ENCODE peak calls at places on chromosome 3, in seven cellular contexts. O is germinal center, G is PC-3, V is M059J, W is islet precursor cell, J is B cell, D is activated gamma-delta T cell. H is an unnamed sample.

GRCh38 chr3:96214941-96215340 is 599.5 kb upstream of the EPHA6 start:
- DNase-seq in W (no peak), J (no peak), O (no peak), G (no peak), D (no peak), V (no peak), H (no peak)

GRCh38 chr3:127011270-127011992 is 28.5 kb downstream of the PLXNA1 start:
- DNase-seq in D (no peak), V (no peak), O (no peak), J (no peak), G (no peak), W (no peak), H (no peak)

GRCh38 chr3:94482686-94483085 is 419.8 kb downstream of the NSUN3 start:
- DNase-seq in D (no peak), J (no peak), O (no peak), V (no peak), W (no peak), G (no peak), H (no peak)

GRCh38 chr3:189260556-189261493 is 89.1 kb downstream of the TPRG1 start:
- DNase-seq in D (no peak), W (no peak), J (no peak), O (no peak), G (no peak), V (no peak), H (no peak)

GRCh38 chr3:185900228-185900627 is 37.6 kb downstream of the TRA2B start:
- DNase-seq in J (no peak), V (peak), O (no peak), D (no peak), G (peak), W (peak), H (no peak)

GRCh38 chr3:136942796-136943195 is 15.0 kb upstream of the IL20RB start:
- DNase-seq in O (no peak), V (no peak), G (no peak), D (no peak), J (no peak), W (peak), H (no peak)

GRCh38 chr3:154844863-154845262 is 235.3 kb upstream of the MME start:
- DNase-seq in J (no peak), O (peak), D (no peak), W (no peak), V (no peak), G (no peak), H (no peak)

GRCh38 chr3:175121225-175121624 is 262.1 kb downstream of the NAALADL2 start:
- DNase-seq in W (peak), J (no peak), V (no peak), O (no peak), G (peak), D (no peak), H (peak)

GRCh38 chr3:99504258-99504657 is 134.1 kb upstream of the COL8A1 start:
- DNase-seq in D (no peak), V (peak), J (no peak), O (no peak), W (no peak), G (no peak), H (no peak)

GRCh38 chr3:51388286-51389029 is 2.6 kb upstream of the RBM15B start:
- DNase-seq in J (no peak), D (no peak), G (peak), O (no peak), V (peak), W (peak), H (peak)

GRCh38 chr3:60636846-60637245 is 614.4 kb downstream of the FHIT start:
- DNase-seq in J (no peak), V (peak), G (peak), O (no peak), D (no peak), W (peak), H (peak)

GRCh38 chr3:14448756-14449728 is 46.6 kb downstream of the SLC6A6 start:
- DNase-seq in D (no peak), O (no peak), J (no peak), V (no peak), W (no peak), G (no peak), H (no peak)

GRCh38 chr3:157159037-157159761 is 748 bp downstream of the CCNL1 start:
- DNase-seq in V (peak), W (peak), G (peak), J (peak), O (peak), D (peak), H (peak)

GRCh38 chr3:108453541-108454057 is 56.8 kb downstream of the MYH15 start:
- DNase-seq in G (peak), W (no peak), O (no peak), D (no peak), V (peak), J (no peak), H (no peak)

GRCh38 chr3:6018456-6018855 is 830.9 kb downstream of the EDEM1 start:
- DNase-seq in O (no peak), W (no peak), J (no peak), D (no peak), V (no peak), G (no peak), H (no peak)

GRCh38 chr3:32177702-32178198 is 60.7 kb upstream of the CMTM8 start:
- DNase-seq in D (no peak), W (peak), O (peak), J (peak), V (peak), G (peak), H (peak)

GRCh38 chr3:176505878-176506621 is 691.2 kb downstream of the TBL1XR1 start:
- DNase-seq in O (no peak), G (no peak), W (peak), V (no peak), D (no peak), J (no peak), H (peak)

GRCh38 chr3:117752984-117753717 is 1043.6 kb downstream of the TUSC7 start:
- DNase-seq in V (peak), G (peak), W (no peak), O (no peak), D (no peak), J (no peak), H (no peak)

GRCh38 chr3:143484851-143485512 is 363.3 kb downstream of the SLC9A9 start:
- DNase-seq in W (no peak), D (no peak), J (no peak), V (peak), O (no peak), G (no peak), H (peak)

GRCh38 chr3:161035711-161036110 is 69.4 kb downstream of the B3GALNT1 start:
- DNase-seq in G (no peak), D (no peak), O (no peak), W (no peak), V (peak), J (no peak), H (no peak)

GRCh38 chr3:14289590-14290453 is 111.2 kb downstream of the LSM3 start:
- DNase-seq in O (no peak), G (peak), V (peak), J (no peak), D (no peak), W (peak), H (no peak)

GRCh38 chr3:97763586-97764148 is 891 bp upstream of the ARL6 start:
- DNase-seq in O (no peak), G (no peak), V (no peak), D (no peak), W (no peak), J (no peak), H (peak)

GRCh38 chr3:196340466-196340865 is 2.3 kb upstream of the TM4SF19 start:
- DNase-seq in V (no peak), J (no peak), G (peak), O (no peak), W (no peak), D (no peak), H (no peak)

GRCh38 chr3:197327701-197328100 is 29.3 kb upstream of the DLG1 start:
- DNase-seq in W (no peak), G (no peak), V (no peak), J (no peak), O (no peak), D (no peak), H (peak)

GRCh38 chr3:22835041-22835440 is 368.1 kb upstream of the UBE2E2 start:
- DNase-seq in V (no peak), G (peak), W (no peak), O (no peak), D (no peak), J (no peak), H (no peak)

GRCh38 chr3:86995537-86995936 is 4.6 kb upstream of the VGLL3 start:
- DNase-seq in D (no peak), W (peak), J (no peak), G (peak), O (no peak), V (peak), H (no peak)

GRCh38 chr3:98778852-98779379 is 15.8 kb downstream of the ST3GAL6 start:
- DNase-seq in W (no peak), V (peak), O (no peak), D (no peak), G (no peak), J (no peak), H (no peak)

GRCh38 chr3:50202353-50203112 is 2.5 kb upstream of the SLC38A3 start:
- DNase-seq in D (no peak), G (no peak), J (no peak), O (no peak), W (no peak), V (no peak), H (no peak)

GRCh38 chr3:44363591-44363990 is 25.0 kb downstream of the TCAIM start:
- DNase-seq in O (no peak), W (no peak), D (no peak), V (no peak), J (no peak), G (no peak), H (no peak)

GRCh38 chr3:99751649-99752048 is 66.0 kb upstream of the CMSS1 start:
- DNase-seq in W (no peak), G (peak), V (peak), D (no peak), J (no peak), O (no peak), H (no peak)